ENCODE peak calls at places on chromosomes 2 and 18, in eight cellular contexts. One of them, this sample, is unnamed.

GRCh38 chr18:68660355-68661183 is 54.3 kb downstream of the TMX3 start:
- DNase-seq in amygdala: no peak
- DNase-seq in endothelial cell of umbilical vein: peak; percentile 42
- DNase-seq in Panc1: peak; percentile 22
- DNase-seq in GM04504: peak; percentile 28
- DNase-seq in Daoy: no peak
- DNase-seq in Calu3: no peak
- DNase-seq in COR-L47: peak; percentile 78
- DNase-seq in this sample: no peak

GRCh38 chr2:47174731-47175361 is 19.7 kb upstream of the STPG4 start:
- DNase-seq in Daoy: peak; percentile 80
- DNase-seq in COR-L47: peak; percentile 71
- DNase-seq in endothelial cell of umbilical vein: peak; percentile 56
- DNase-seq in GM04504: peak; percentile 40
- DNase-seq in Calu3: peak; percentile 76
- DNase-seq in amygdala: no peak
- DNase-seq in Panc1: no peak
- DNase-seq in this sample: no peak

GRCh38 chr2:46179037-46179621 is 118.1 kb upstream of the EPAS1 start:
- DNase-seq in GM04504: peak; percentile 90
- DNase-seq in endothelial cell of umbilical vein: peak; percentile 88
- DNase-seq in Daoy: peak; percentile 66
- DNase-seq in Calu3: no peak
- DNase-seq in COR-L47: no peak
- DNase-seq in amygdala: no peak
- DNase-seq in Panc1: no peak
- DNase-seq in this sample: peak; percentile 94

GRCh38 chr2:152562208-152562884 is 154.9 kb downstream of the PRPF40A start:
- DNase-seq in GM04504: no peak
- DNase-seq in COR-L47: no peak
- DNase-seq in Daoy: no peak
- DNase-seq in Calu3: no peak
- DNase-seq in endothelial cell of umbilical vein: no peak
- DNase-seq in Panc1: no peak
- DNase-seq in amygdala: no peak
- DNase-seq in this sample: no peak

GRCh38 chr2:240146141-240146561 is 5.7 kb upstream of the OTOS start:
- DNase-seq in GM04504: no peak
- DNase-seq in Daoy: no peak
- DNase-seq in COR-L47: peak; percentile 2
- DNase-seq in Panc1: no peak
- DNase-seq in Calu3: no peak
- DNase-seq in amygdala: no peak
- DNase-seq in endothelial cell of umbilical vein: no peak
- DNase-seq in this sample: no peak

GRCh38 chr2:158931577-158931976 is 36.9 kb upstream of the TANC1 start:
- DNase-seq in Calu3: no peak
- DNase-seq in amygdala: no peak
- DNase-seq in GM04504: peak; percentile 24
- DNase-seq in Panc1: no peak
- DNase-seq in COR-L47: no peak
- DNase-seq in endothelial cell of umbilical vein: peak; percentile 62
- DNase-seq in Daoy: peak; percentile 76
- DNase-seq in this sample: peak; percentile 34

GRCh38 chr2:31202833-31203232 is 14.5 kb downstream of the CAPN14 start:
- DNase-seq in amygdala: no peak
- DNase-seq in Calu3: no peak
- DNase-seq in GM04504: no peak
- DNase-seq in Daoy: no peak
- DNase-seq in COR-L47: peak; percentile 3
- DNase-seq in endothelial cell of umbilical vein: no peak
- DNase-seq in Panc1: no peak
- DNase-seq in this sample: no peak

GRCh38 chr18:31506024-31506742 is 8.2 kb downstream of the DSG2 start:
- DNase-seq in Panc1: peak; percentile 2
- DNase-seq in GM04504: no peak
- DNase-seq in amygdala: no peak
- DNase-seq in COR-L47: peak; percentile 37
- DNase-seq in Calu3: no peak
- DNase-seq in endothelial cell of umbilical vein: peak; percentile 6
- DNase-seq in Daoy: no peak
- DNase-seq in this sample: no peak

GRCh38 chr2:100205128-100205527 is 62.7 kb upstream of the AFF3 start:
- DNase-seq in Daoy: no peak
- DNase-seq in Calu3: no peak
- DNase-seq in Panc1: no peak
- DNase-seq in endothelial cell of umbilical vein: no peak
- DNase-seq in amygdala: no peak
- DNase-seq in COR-L47: no peak
- DNase-seq in GM04504: no peak
- DNase-seq in this sample: no peak

GRCh38 chr2:54899576-54900200 is 150.6 kb downstream of the RTN4 start:
- DNase-seq in Daoy: peak; percentile 18
- DNase-seq in endothelial cell of umbilical vein: peak; percentile 48
- DNase-seq in COR-L47: peak; percentile 16
- DNase-seq in Calu3: peak; percentile 25
- DNase-seq in amygdala: no peak
- DNase-seq in Panc1: no peak
- DNase-seq in GM04504: peak; percentile 51
- DNase-seq in this sample: no peak

GRCh38 chr2:186460465-186460864 is 25.6 kb upstream of the ZC3H15 start:
- DNase-seq in Daoy: no peak
- DNase-seq in GM04504: no peak
- DNase-seq in Calu3: peak; percentile 9
- DNase-seq in COR-L47: peak; percentile 23
- DNase-seq in amygdala: no peak
- DNase-seq in Panc1: no peak
- DNase-seq in endothelial cell of umbilical vein: peak; percentile 39
- DNase-seq in this sample: no peak

GRCh38 chr2:180655842-180656454 is 324.5 kb upstream of the UBE2E3 start:
- DNase-seq in Panc1: no peak
- DNase-seq in Daoy: no peak
- DNase-seq in Calu3: no peak
- DNase-seq in COR-L47: no peak
- DNase-seq in endothelial cell of umbilical vein: no peak
- DNase-seq in GM04504: no peak
- DNase-seq in amygdala: no peak
- DNase-seq in this sample: no peak

GRCh38 chr2:38750011-38750792 is 959 bp downstream of the SRSF7 start:
- DNase-seq in GM04504: peak; percentile 16
- DNase-seq in COR-L47: peak; percentile 27
- DNase-seq in Calu3: peak; percentile 60
- DNase-seq in Panc1: no peak
- DNase-seq in Daoy: peak; percentile 48
- DNase-seq in endothelial cell of umbilical vein: peak; percentile 40
- DNase-seq in amygdala: peak; percentile 14
- DNase-seq in this sample: no peak

GRCh38 chr2:221999702-222000101 is 299.1 kb downstream of the PAX3 start:
- DNase-seq in GM04504: peak; percentile 11
- DNase-seq in endothelial cell of umbilical vein: no peak
- DNase-seq in COR-L47: no peak
- DNase-seq in amygdala: no peak
- DNase-seq in Daoy: peak; percentile 83
- DNase-seq in Calu3: peak; percentile 5
- DNase-seq in Panc1: no peak
- DNase-seq in this sample: peak; percentile 9

GRCh38 chr18:46469186-46469915 is 187.7 kb downstream of the LOXHD1 start:
- DNase-seq in GM04504: no peak
- DNase-seq in amygdala: no peak
- DNase-seq in COR-L47: peak; percentile 92
- DNase-seq in Panc1: no peak
- DNase-seq in Calu3: no peak
- DNase-seq in endothelial cell of umbilical vein: no peak
- DNase-seq in Daoy: peak; percentile 4
- DNase-seq in this sample: no peak

GRCh38 chr2:37568565-37568964 is 102.9 kb downstream of the CDC42EP3 start:
- DNase-seq in Calu3: no peak
- DNase-seq in amygdala: no peak
- DNase-seq in COR-L47: no peak
- DNase-seq in endothelial cell of umbilical vein: no peak
- DNase-seq in Daoy: no peak
- DNase-seq in GM04504: no peak
- DNase-seq in Panc1: no peak
- DNase-seq in this sample: no peak

GRCh38 chr2:217890445-217890844 is 112.3 kb downstream of the TNS1 start:
- DNase-seq in GM04504: peak; percentile 71
- DNase-seq in amygdala: no peak
- DNase-seq in Calu3: no peak
- DNase-seq in COR-L47: no peak
- DNase-seq in Daoy: peak; percentile 71
- DNase-seq in endothelial cell of umbilical vein: peak; percentile 63
- DNase-seq in Panc1: no peak
- DNase-seq in this sample: peak; percentile 61

GRCh38 chr2:10215393-10215935 is 87.2 kb upstream of the HPCAL1 start:
- DNase-seq in GM04504: no peak
- DNase-seq in Calu3: no peak
- DNase-seq in COR-L47: no peak
- DNase-seq in Panc1: no peak
- DNase-seq in endothelial cell of umbilical vein: no peak
- DNase-seq in Daoy: no peak
- DNase-seq in amygdala: no peak
- DNase-seq in this sample: no peak

GRCh38 chr2:75503048-75503607 is 57.6 kb downstream of the EVA1A start:
- DNase-seq in COR-L47: no peak
- DNase-seq in amygdala: no peak
- DNase-seq in GM04504: peak; percentile 74
- DNase-seq in endothelial cell of umbilical vein: peak; percentile 97
- DNase-seq in Daoy: peak; percentile 87
- DNase-seq in Calu3: no peak
- DNase-seq in Panc1: no peak
- DNase-seq in this sample: peak; percentile 66

GRCh38 chr2:20757405-20758090 is 65.4 kb downstream of the LDAH start:
- DNase-seq in Panc1: no peak
- DNase-seq in COR-L47: no peak
- DNase-seq in Daoy: no peak
- DNase-seq in Calu3: no peak
- DNase-seq in endothelial cell of umbilical vein: no peak
- DNase-seq in amygdala: no peak
- DNase-seq in GM04504: no peak
- DNase-seq in this sample: no peak

GRCh38 chr2:28227498-28227897 is 165.2 kb upstream of the FOSL2 start:
- DNase-seq in Panc1: no peak
- DNase-seq in GM04504: no peak
- DNase-seq in Calu3: no peak
- DNase-seq in COR-L47: no peak
- DNase-seq in endothelial cell of umbilical vein: no peak
- DNase-seq in amygdala: no peak
- DNase-seq in Daoy: no peak
- DNase-seq in this sample: no peak

GRCh38 chr18:3152294-3152693 is 67.5 kb downstream of the MYOM1 start:
- DNase-seq in endothelial cell of umbilical vein: no peak
- DNase-seq in Daoy: no peak
- DNase-seq in amygdala: no peak
- DNase-seq in GM04504: no peak
- DNase-seq in Calu3: no peak
- DNase-seq in Panc1: no peak
- DNase-seq in COR-L47: no peak
- DNase-seq in this sample: no peak

GRCh38 chr2:45577426-45577825 is 33.6 kb downstream of the SRBD1 start:
- DNase-seq in COR-L47: no peak
- DNase-seq in endothelial cell of umbilical vein: no peak
- DNase-seq in Daoy: no peak
- DNase-seq in Panc1: no peak
- DNase-seq in Calu3: no peak
- DNase-seq in amygdala: no peak
- DNase-seq in GM04504: no peak
- DNase-seq in this sample: peak; percentile 57

GRCh38 chr2:150110548-150110947 is 376.9 kb downstream of the RND3 start:
- DNase-seq in endothelial cell of umbilical vein: no peak
- DNase-seq in Daoy: no peak
- DNase-seq in Panc1: no peak
- DNase-seq in amygdala: no peak
- DNase-seq in COR-L47: no peak
- DNase-seq in GM04504: no peak
- DNase-seq in Calu3: no peak
- DNase-seq in this sample: no peak

This sample was measured in AG04449.